ENCODE peak calls at places on chromosomes 1 and 21, in five cellular contexts. Y is neural crest cell, M is neural progenitor cell, J is NCI-H1694, G is mammary epithelial cell. O is an unnamed sample.

GRCh38 chr1:169426174-169426716 is 1.0 kb downstream of the CCDC181 start:
- DNase-seq in Y (no peak), M (no peak), J (no peak), G (no peak), O (no peak)

GRCh38 chr21:28444567-28444966 is 548.1 kb downstream of the LTN1 start:
- DNase-seq in Y (no peak), M (no peak), J (no peak), G (no peak), O (no peak)

GRCh38 chr1:165903672-165904071 is 76.3 kb downstream of the UCK2 start:
- DNase-seq in Y (no peak), M (no peak), J (peak), G (peak), O (no peak)

GRCh38 chr1:180261524-180262160 is 31.6 kb downstream of the LHX4 start:
- DNase-seq in Y (no peak), M (no peak), J (no peak), G (no peak), O (no peak)

GRCh38 chr1:76124196-76124595 is 49.6 kb downstream of the ST6GALNAC3 start:
- DNase-seq in Y (no peak), M (no peak), J (no peak), G (peak), O (no peak)

GRCh38 chr21:29077651-29078090 is 4.2 kb upstream of the CCT8 start:
- DNase-seq in Y (no peak), M (no peak), J (no peak), G (no peak), O (no peak)

GRCh38 chr1:10665930-10666850 is 130.3 kb downstream of the CASZ1 start:
- DNase-seq in Y (no peak), M (no peak), J (no peak), G (no peak), O (no peak)

GRCh38 chr1:94396356-94396755 is 21.8 kb upstream of the ABCD3 start:
- DNase-seq in Y (no peak), M (peak), J (peak), G (no peak), O (no peak)

GRCh38 chr1:10802948-10803715 is 6.7 kb upstream of the CASZ1 start:
- DNase-seq in Y (no peak), M (no peak), J (no peak), G (peak), O (no peak)

GRCh38 chr1:212967767-212968166 is 17.4 kb downstream of the VASH2 start:
- DNase-seq in Y (peak), M (peak), J (peak), G (peak), O (no peak)

GRCh38 chr1:176876966-176877515 is 287.5 kb downstream of the ASTN1 start:
- DNase-seq in Y (no peak), M (no peak), J (no peak), G (no peak), O (no peak)

O was measured in osteocyte.